ENCODE peak calls at places on chromosomes 12 and 14, in five cellular contexts. O is epithelial cell of esophagus; Z is NCI-H1092 treated with DMSO at 0.1 percent for 48 hours; R is fibroblast of lung; L is CD8-positive, alpha-beta T cell. W is an unnamed sample.

GRCh38 chr12:64029013-64029857 is 184.7 kb downstream of the SRGAP1 start:
- DNase-seq in O (no peak), Z (no peak), R (peak), L (no peak), W (no peak)

GRCh38 chr12:25829192-25829591 is 129.3 kb upstream of the RASSF8 start:
- DNase-seq in O (peak), Z (no peak), R (peak), L (no peak), W (peak)

GRCh38 chr14:87461704-87462103 is 531.3 kb downstream of the GALC start:
- DNase-seq in O (no peak), Z (no peak), R (no peak), L (no peak), W (no peak)

GRCh38 chr12:46369474-46370379 is 2.8 kb downstream of the SLC38A2 start:
- DNase-seq in O (no peak), Z (no peak), R (no peak), L (no peak), W (no peak)

GRCh38 chr12:18589316-18589715 is 148.5 kb downstream of the PLCZ1 start:
- DNase-seq in O (peak), Z (no peak), R (no peak), L (no peak), W (no peak)

GRCh38 chr14:26598672-26599131 is 869 bp upstream of the NOVA1 start:
- DNase-seq in O (no peak), Z (peak), R (no peak), L (no peak), W (no peak)

GRCh38 chr14:105436891-105437722 is 17.5 kb downstream of the MTA1 start:
- DNase-seq in O (peak), Z (no peak), R (no peak), L (no peak), W (no peak)

GRCh38 chr14:63510538-63510937 is 32.6 kb downstream of the PPP2R5E start:
- DNase-seq in O (no peak), Z (no peak), R (peak), L (peak), W (no peak)

GRCh38 chr12:105882404-105882803 is 256.4 kb downstream of the NUAK1 start:
- DNase-seq in O (no peak), Z (no peak), R (peak), L (no peak), W (peak)

GRCh38 chr12:130013771-130014484 is 110.1 kb upstream of the TMEM132D start:
- DNase-seq in O (peak), Z (peak), R (peak), L (no peak), W (peak)

GRCh38 chr14:105439179-105439578 is 19.6 kb downstream of the MTA1 start:
- DNase-seq in O (no peak), Z (no peak), R (no peak), L (no peak), W (no peak)

GRCh38 chr12:130965214-130965613 is 11.5 kb downstream of the ADGRD1 start:
- DNase-seq in O (no peak), Z (no peak), R (no peak), L (no peak), W (no peak)

W was measured in fibroblast of the conjunctiva.